ENCODE peak calls at places on chromosomes 11 and 22, in ten cellular contexts. One of them, this sample, is unnamed.
A peak's percentile ranks its signal among the peaks of the same experiment; 100 is the strongest.

GRCh38 chr11:135004495-135004894 is 592.5 kb upstream of the B3GAT1 start:
- DNase-seq in K562: no peak
- DNase-seq in left lung: no peak
- DNase-seq in coronary artery: no peak
- DNase-seq in neural progenitor cell: no peak
- DNase-seq in GM06990: no peak
- DNase-seq in MCF 10A: no peak
- DNase-seq in spleen: no peak
- DNase-seq in fibroblast of mammary gland: no peak
- DNase-seq in fibroblast of the aortic adventitia: no peak
- DNase-seq in this sample: no peak

GRCh38 chr11:12225046-12225739 is 114.8 kb downstream of the MICAL2 start:
- DNase-seq in K562: no peak
- DNase-seq in left lung: no peak
- DNase-seq in coronary artery: no peak
- DNase-seq in neural progenitor cell: no peak
- DNase-seq in GM06990: no peak
- DNase-seq in MCF 10A: no peak
- DNase-seq in spleen: no peak
- DNase-seq in fibroblast of mammary gland: no peak
- DNase-seq in fibroblast of the aortic adventitia: no peak
- DNase-seq in this sample: no peak

GRCh38 chr22:41074941-41075710 is 17.3 kb upstream of the EP300 start:
- DNase-seq in K562: no peak
- DNase-seq in left lung: no peak
- DNase-seq in coronary artery: no peak
- DNase-seq in neural progenitor cell: no peak
- DNase-seq in GM06990: no peak
- DNase-seq in MCF 10A: no peak
- DNase-seq in spleen: no peak
- DNase-seq in fibroblast of mammary gland: no peak
- DNase-seq in fibroblast of the aortic adventitia: no peak
- DNase-seq in this sample: no peak

GRCh38 chr11:114273071-114273470 is 23.1 kb upstream of the NNMT start:
- DNase-seq in K562: no peak
- DNase-seq in left lung: no peak
- DNase-seq in coronary artery: peak; percentile 29
- DNase-seq in neural progenitor cell: no peak
- DNase-seq in GM06990: no peak
- DNase-seq in MCF 10A: no peak
- DNase-seq in spleen: no peak
- DNase-seq in fibroblast of mammary gland: no peak
- DNase-seq in fibroblast of the aortic adventitia: no peak
- DNase-seq in this sample: peak; percentile 4

GRCh38 chr11:799641-800316 is 1.7 kb upstream of the SLC25A22 start:
- DNase-seq in K562: no peak
- DNase-seq in left lung: no peak
- DNase-seq in coronary artery: no peak
- DNase-seq in neural progenitor cell: no peak
- DNase-seq in GM06990: no peak
- DNase-seq in MCF 10A: no peak
- DNase-seq in spleen: no peak
- DNase-seq in fibroblast of mammary gland: no peak
- DNase-seq in fibroblast of the aortic adventitia: no peak
- DNase-seq in this sample: no peak

GRCh38 chr11:69011624-69012091 is 1.4 kb downstream of the MRGPRF start:
- DNase-seq in K562: no peak
- DNase-seq in left lung: no peak
- DNase-seq in coronary artery: no peak
- DNase-seq in neural progenitor cell: no peak
- DNase-seq in GM06990: no peak
- DNase-seq in MCF 10A: no peak
- DNase-seq in spleen: peak; percentile 54
- DNase-seq in fibroblast of mammary gland: no peak
- DNase-seq in fibroblast of the aortic adventitia: no peak
- DNase-seq in this sample: no peak

GRCh38 chr11:126459691-126460404 is 104.4 kb downstream of the ST3GAL4 start:
- DNase-seq in K562: no peak
- DNase-seq in left lung: no peak
- DNase-seq in coronary artery: no peak
- DNase-seq in neural progenitor cell: no peak
- DNase-seq in GM06990: no peak
- DNase-seq in MCF 10A: no peak
- DNase-seq in spleen: no peak
- DNase-seq in fibroblast of mammary gland: peak; percentile 94
- DNase-seq in fibroblast of the aortic adventitia: peak; percentile 64
- DNase-seq in this sample: no peak

GRCh38 chr11:83568474-83568873 is 282.3 kb upstream of the CCDC90B start:
- DNase-seq in K562: no peak
- DNase-seq in left lung: no peak
- DNase-seq in coronary artery: no peak
- DNase-seq in neural progenitor cell: no peak
- DNase-seq in GM06990: no peak
- DNase-seq in MCF 10A: no peak
- DNase-seq in spleen: no peak
- DNase-seq in fibroblast of mammary gland: peak; percentile 37
- DNase-seq in fibroblast of the aortic adventitia: no peak
- DNase-seq in this sample: no peak

GRCh38 chr11:115745041-115745440 is 240.8 kb upstream of the CADM1 start:
- DNase-seq in K562: no peak
- DNase-seq in left lung: no peak
- DNase-seq in coronary artery: no peak
- DNase-seq in neural progenitor cell: no peak
- DNase-seq in GM06990: no peak
- DNase-seq in MCF 10A: no peak
- DNase-seq in spleen: no peak
- DNase-seq in fibroblast of mammary gland: no peak
- DNase-seq in fibroblast of the aortic adventitia: no peak
- DNase-seq in this sample: no peak

GRCh38 chr22:37633082-37633692 is 6.3 kb upstream of the SH3BP1 start:
- DNase-seq in K562: no peak
- DNase-seq in left lung: no peak
- DNase-seq in coronary artery: no peak
- DNase-seq in neural progenitor cell: no peak
- DNase-seq in GM06990: peak; percentile 80
- DNase-seq in MCF 10A: no peak
- DNase-seq in spleen: peak; percentile 88
- DNase-seq in fibroblast of mammary gland: no peak
- DNase-seq in fibroblast of the aortic adventitia: no peak
- DNase-seq in this sample: no peak

GRCh38 chr22:39178206-39179111 is 26.0 kb upstream of the CBX7 start:
- DNase-seq in K562: no peak
- DNase-seq in left lung: no peak
- DNase-seq in coronary artery: no peak
- DNase-seq in neural progenitor cell: no peak
- DNase-seq in GM06990: no peak
- DNase-seq in MCF 10A: peak; percentile 68
- DNase-seq in spleen: peak; percentile 41
- DNase-seq in fibroblast of mammary gland: peak; percentile 73
- DNase-seq in fibroblast of the aortic adventitia: peak; percentile 68
- DNase-seq in this sample: peak; percentile 51

GRCh38 chr22:39301108-39301507 is 18.3 kb downstream of the RPL3 start:
- DNase-seq in K562: no peak
- DNase-seq in left lung: no peak
- DNase-seq in coronary artery: no peak
- DNase-seq in neural progenitor cell: no peak
- DNase-seq in GM06990: no peak
- DNase-seq in MCF 10A: no peak
- DNase-seq in spleen: no peak
- DNase-seq in fibroblast of mammary gland: no peak
- DNase-seq in fibroblast of the aortic adventitia: no peak
- DNase-seq in this sample: no peak

GRCh38 chr11:34600339-34601084 is 20.4 kb upstream of the EHF start:
- DNase-seq in K562: peak; percentile 93
- DNase-seq in left lung: peak; percentile 62
- DNase-seq in coronary artery: no peak
- DNase-seq in neural progenitor cell: no peak
- DNase-seq in GM06990: no peak
- DNase-seq in MCF 10A: no peak
- DNase-seq in spleen: no peak
- DNase-seq in fibroblast of mammary gland: no peak
- DNase-seq in fibroblast of the aortic adventitia: peak; percentile 53
- DNase-seq in this sample: no peak

GRCh38 chr22:27594474-27595134 is 207.0 kb downstream of the MN1 start:
- DNase-seq in K562: peak; percentile 54
- DNase-seq in left lung: no peak
- DNase-seq in coronary artery: no peak
- DNase-seq in neural progenitor cell: no peak
- DNase-seq in GM06990: no peak
- DNase-seq in MCF 10A: no peak
- DNase-seq in spleen: peak; percentile 19
- DNase-seq in fibroblast of mammary gland: no peak
- DNase-seq in fibroblast of the aortic adventitia: no peak
- DNase-seq in this sample: no peak

GRCh38 chr22:50444663-50445062 is 30.2 kb downstream of the SBF1 start:
- DNase-seq in K562: no peak
- DNase-seq in left lung: peak; percentile 82
- DNase-seq in coronary artery: no peak
- DNase-seq in neural progenitor cell: no peak
- DNase-seq in GM06990: no peak
- DNase-seq in MCF 10A: peak; percentile 37
- DNase-seq in spleen: no peak
- DNase-seq in fibroblast of mammary gland: peak; percentile 89
- DNase-seq in fibroblast of the aortic adventitia: peak; percentile 78
- DNase-seq in this sample: no peak

DNA sequence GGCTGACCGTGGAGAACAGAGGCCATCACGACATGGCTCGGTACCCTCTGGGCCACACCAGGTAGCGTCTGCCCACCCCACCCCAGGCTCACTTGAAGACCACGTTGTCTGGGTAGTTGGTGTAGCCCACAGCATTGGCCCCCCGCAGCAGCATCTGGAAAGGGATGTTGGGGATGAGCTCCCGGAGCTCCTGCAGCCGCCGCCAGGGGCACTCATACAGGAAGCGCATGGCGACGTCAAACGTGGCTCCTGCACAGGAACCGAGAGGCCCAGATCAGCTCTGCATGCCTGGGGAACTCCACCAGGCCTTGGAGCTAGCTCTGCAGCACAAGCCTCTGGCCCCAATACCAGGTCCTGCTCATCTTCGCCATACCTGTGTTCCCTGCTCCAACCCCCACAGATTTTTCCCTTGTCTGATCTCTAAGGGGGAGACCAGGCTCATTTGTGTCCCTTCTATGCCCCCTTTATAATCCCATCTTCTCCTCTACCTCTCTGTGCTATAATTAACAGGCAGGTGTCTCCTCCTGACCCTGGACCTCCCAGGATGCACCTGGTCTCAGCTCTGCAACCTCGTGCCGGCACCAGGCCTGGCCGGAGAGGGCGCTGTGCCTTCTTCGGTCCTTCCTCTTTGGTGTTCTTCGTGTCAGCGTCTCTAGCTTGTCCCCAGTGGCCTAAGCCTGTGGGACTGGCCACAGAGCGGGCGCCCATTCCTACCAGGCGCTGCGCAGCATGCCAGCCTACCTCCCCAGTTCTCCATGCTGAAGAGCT is 5.0 kb upstream of the LRFN4 start:
- DNase-seq in K562: peak; percentile 58
- DNase-seq in left lung: no peak
- DNase-seq in coronary artery: no peak
- DNase-seq in neural progenitor cell: peak; percentile 30
- DNase-seq in GM06990: peak; percentile 42
- DNase-seq in MCF 10A: no peak
- DNase-seq in spleen: peak; percentile 64
- DNase-seq in fibroblast of mammary gland: no peak
- DNase-seq in fibroblast of the aortic adventitia: no peak
- DNase-seq in this sample: no peak
- TF ChIP-seq CTCF in K562: peak; percentile 80
- TF ChIP-seq CTCF in left lung: no peak
- TF ChIP-seq CTCF in coronary artery: no peak
- TF ChIP-seq CTCF in neural progenitor cell: peak; percentile 48
- TF ChIP-seq CTCF in GM06990: peak; percentile 45
- TF ChIP-seq CTCF in MCF 10A: no peak
- TF ChIP-seq CTCF in spleen: no peak
- TF ChIP-seq CTCF in fibroblast of mammary gland: no peak
- TF ChIP-seq CTCF in fibroblast of the aortic adventitia: no peak
- TF ChIP-seq CTCF in this sample: no peak

DNA sequence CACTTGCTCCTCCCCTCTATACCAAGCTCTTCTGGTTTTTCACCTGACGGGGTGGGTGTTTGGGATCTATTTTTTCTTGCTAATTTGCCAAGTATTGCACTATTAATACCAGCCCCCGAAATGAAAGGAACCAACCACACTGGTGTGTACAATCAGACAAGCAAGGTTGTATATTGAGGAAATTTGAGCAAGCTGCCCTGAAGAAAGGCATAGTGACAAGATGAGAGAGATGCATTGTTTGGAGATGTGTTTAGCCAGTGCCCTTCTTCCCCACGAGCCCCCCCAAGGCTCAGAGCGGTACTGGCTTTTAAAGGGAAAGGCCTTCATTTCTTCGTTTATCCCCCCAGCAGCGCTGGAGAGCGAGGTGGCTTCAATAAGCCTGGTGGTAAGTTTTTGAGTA is 15.2 kb upstream of the GAS2L1 start:
- DNase-seq in K562: no peak
- DNase-seq in left lung: no peak
- DNase-seq in coronary artery: no peak
- DNase-seq in neural progenitor cell: no peak
- DNase-seq in GM06990: no peak
- DNase-seq in MCF 10A: no peak
- DNase-seq in spleen: no peak
- DNase-seq in fibroblast of mammary gland: no peak
- DNase-seq in fibroblast of the aortic adventitia: no peak
- DNase-seq in this sample: no peak
- TF ChIP-seq CTCF in K562: no peak
- TF ChIP-seq CTCF in left lung: no peak
- TF ChIP-seq CTCF in coronary artery: no peak
- TF ChIP-seq CTCF in neural progenitor cell: no peak
- TF ChIP-seq CTCF in GM06990: no peak
- TF ChIP-seq CTCF in MCF 10A: no peak
- TF ChIP-seq CTCF in spleen: no peak
- TF ChIP-seq CTCF in fibroblast of mammary gland: no peak
- TF ChIP-seq CTCF in fibroblast of the aortic adventitia: no peak
- TF ChIP-seq CTCF in this sample: peak; percentile 42

GRCh38 chr22:43537019-43537585 is 125.3 kb downstream of the MPPED1 start:
- DNase-seq in K562: peak; percentile 12
- DNase-seq in left lung: no peak
- DNase-seq in coronary artery: no peak
- DNase-seq in neural progenitor cell: no peak
- DNase-seq in GM06990: no peak
- DNase-seq in MCF 10A: peak; percentile 14
- DNase-seq in spleen: no peak
- DNase-seq in fibroblast of mammary gland: no peak
- DNase-seq in fibroblast of the aortic adventitia: no peak
- DNase-seq in this sample: no peak
- TF ChIP-seq CTCF in K562: peak; percentile 32
- TF ChIP-seq CTCF in left lung: no peak
- TF ChIP-seq CTCF in coronary artery: no peak
- TF ChIP-seq CTCF in neural progenitor cell: no peak
- TF ChIP-seq CTCF in GM06990: peak; percentile 78
- TF ChIP-seq CTCF in MCF 10A: no peak
- TF ChIP-seq CTCF in spleen: no peak
- TF ChIP-seq CTCF in fibroblast of mammary gland: no peak
- TF ChIP-seq CTCF in fibroblast of the aortic adventitia: no peak
- TF ChIP-seq CTCF in this sample: peak; percentile 38

DNA sequence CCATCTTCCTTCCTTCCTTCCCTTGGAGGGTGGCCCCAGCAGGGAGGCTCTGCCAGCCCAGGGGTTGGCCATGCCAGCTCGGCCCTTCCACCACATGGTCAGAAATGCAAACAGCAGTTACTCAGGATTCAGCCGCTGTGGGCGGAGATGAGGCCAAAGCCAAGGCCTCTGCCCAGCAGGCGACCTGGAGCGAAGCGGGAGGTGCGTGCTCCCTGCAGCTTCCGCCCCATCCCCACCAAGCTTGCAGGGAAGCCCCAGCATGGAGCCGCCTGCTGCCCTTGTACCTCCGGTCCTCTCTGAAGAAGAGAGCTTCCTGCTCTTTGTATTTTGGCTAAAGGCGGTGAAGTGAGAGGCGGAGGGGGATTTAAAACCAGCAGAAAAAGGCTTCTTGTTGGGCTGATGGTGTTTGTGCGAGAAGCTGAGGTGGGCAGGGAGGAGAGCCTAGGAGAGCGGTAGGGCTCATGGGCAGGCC is 50.4 kb downstream of the ANO1 start:
- DNase-seq in K562: no peak
- DNase-seq in left lung: no peak
- DNase-seq in coronary artery: peak; percentile 88
- DNase-seq in neural progenitor cell: no peak
- DNase-seq in GM06990: no peak
- DNase-seq in MCF 10A: peak; percentile 46
- DNase-seq in spleen: no peak
- DNase-seq in fibroblast of mammary gland: no peak
- DNase-seq in fibroblast of the aortic adventitia: no peak
- DNase-seq in this sample: no peak
- TF ChIP-seq CTCF in K562: no peak
- TF ChIP-seq CTCF in left lung: no peak
- TF ChIP-seq CTCF in coronary artery: no peak
- TF ChIP-seq CTCF in neural progenitor cell: no peak
- TF ChIP-seq CTCF in GM06990: no peak
- TF ChIP-seq CTCF in MCF 10A: no peak
- TF ChIP-seq CTCF in spleen: no peak
- TF ChIP-seq CTCF in fibroblast of mammary gland: no peak
- TF ChIP-seq CTCF in fibroblast of the aortic adventitia: no peak
- TF ChIP-seq CTCF in this sample: no peak

This sample was measured in type B pancreatic cell.